ENCODE peak calls at places on chromosomes 1 and 21, in four cellular contexts. O is HL-60, Z is GM12878, L is GM12891. U is an unnamed sample.

GRCh38 chr1:47690341-47691244 is 252.7 kb downstream of the FOXD2 start:
- DNase-seq in O (no peak), Z (no peak), L (no peak), U (no peak)

GRCh38 chr1:2530501-2531361 is 668 bp upstream of the HES5 start:
- DNase-seq in O (no peak), Z (no peak), L (no peak), U (no peak)

GRCh38 chr1:200372095-200372884 is 37.5 kb downstream of the ZNF281 start:
- DNase-seq in O (no peak), Z (no peak), L (no peak), U (no peak)

GRCh38 chr1:203175237-203176181 is at the start of gene MYBPH:
- DNase-seq in O (peak), Z (no peak), L (no peak), U (no peak)

GRCh38 chr1:64744492-64745180 is at the start of gene RAVER2:
- DNase-seq in O (no peak), Z (no peak), L (peak), U (peak)

GRCh38 chr1:222161676-222162075 is 386.2 kb downstream of the HHIPL2 start:
- DNase-seq in O (no peak), Z (no peak), L (no peak), U (no peak)

GRCh38 chr1:164843743-164844500 is 284.9 kb downstream of the PBX1 start:
- DNase-seq in O (no peak), Z (no peak), L (no peak), U (no peak)

GRCh38 chr1:233981042-233981670 is 76.7 kb downstream of the SLC35F3 start:
- DNase-seq in O (no peak), Z (no peak), L (no peak), U (no peak)

GRCh38 chr1:97826820-97827219 is 94.0 kb downstream of the DPYD start:
- DNase-seq in O (no peak), Z (no peak), L (no peak), U (no peak)

GRCh38 chr1:185229981-185230380 is 73.0 kb downstream of the SWT1 start:
- DNase-seq in O (no peak), Z (no peak), L (no peak), U (no peak)

GRCh38 chr21:20570824-20571232 is 427.4 kb upstream of the NCAM2 start:
- DNase-seq in O (no peak), Z (no peak), L (no peak), U (peak)

GRCh38 chr1:203271962-203272632 is 33.2 kb upstream of the BTG2 start:
- DNase-seq in O (no peak), Z (no peak), L (no peak), U (no peak)

GRCh38 chr1:239819075-239819474 is 272.6 kb upstream of the FMN2 start:
- DNase-seq in O (no peak), Z (no peak), L (no peak), U (no peak)

GRCh38 chr1:206143537-206144155 is 26.5 kb upstream of the AVPR1B start:
- DNase-seq in O (no peak), Z (no peak), L (no peak), U (no peak)

GRCh38 chr21:45580576-45581321 is 38.5 kb upstream of the SLC19A1 start:
- DNase-seq in O (no peak), Z (no peak), L (no peak), U (no peak)

GRCh38 chr1:204367193-204367858 is 7.6 kb upstream of the PLEKHA6 start:
- DNase-seq in O (no peak), Z (no peak), L (no peak), U (no peak)

GRCh38 chr1:92356956-92357355 is 58.1 kb downstream of the RPAP2 start:
- DNase-seq in O (peak), Z (no peak), L (no peak), U (no peak)

GRCh38 chr1:172909606-172910326 is 141.0 kb downstream of the TNFSF18 start:
- DNase-seq in O (no peak), Z (no peak), L (no peak), U (no peak)

GRCh38 chr1:46263146-46263545 is 15.6 kb downstream of the RAD54L start:
- DNase-seq in O (no peak), Z (no peak), L (no peak), U (no peak)

GRCh38 chr1:16067127-16067768 is 6.2 kb downstream of the FAM131C start:
- DNase-seq in O (no peak), Z (no peak), L (no peak), U (peak)

GRCh38 chr1:25487628-25488027 is 55.8 kb upstream of the LDLRAP1 start:
- DNase-seq in O (no peak), Z (no peak), L (no peak), U (peak)

GRCh38 chr1:232912845-232913580 is 37.4 kb upstream of the NTPCR start:
- DNase-seq in O (no peak), Z (no peak), L (no peak), U (no peak)

GRCh38 chr1:205676002-205676401 is 4.3 kb downstream of the SLC45A3 start:
- DNase-seq in O (no peak), Z (no peak), L (no peak), U (no peak)

GRCh38 chr1:200524092-200524491 is 96.5 kb downstream of the KIF14 start:
- DNase-seq in O (no peak), Z (no peak), L (no peak), U (no peak)

GRCh38 chr1:208787219-208787618 is 543.0 kb upstream of the PLXNA2 start:
- DNase-seq in O (no peak), Z (no peak), L (no peak), U (no peak)

GRCh38 chr1:228077565-228078330 is 4.8 kb upstream of the ARF1 start:
- DNase-seq in O (no peak), Z (no peak), L (no peak), U (no peak)

GRCh38 chr21:31873696-31874599 is 1.1 kb downstream of the HUNK start:
- DNase-seq in O (peak), Z (no peak), L (peak), U (peak)

GRCh38 chr1:171251042-171251740 is 2.9 kb downstream of the FMO1 start:
- DNase-seq in O (no peak), Z (no peak), L (no peak), U (no peak)

GRCh38 chr1:183634429-183635065 is 1.0 kb downstream of the ARPC5 start:
- DNase-seq in O (no peak), Z (no peak), L (no peak), U (no peak)

GRCh38 chr1:183633676-183634343 is 1.8 kb downstream of the ARPC5 start:
- DNase-seq in O (peak), Z (peak), L (no peak), U (peak)

GRCh38 chr1:183636334-183636682 is 725 bp upstream of the ARPC5 start:
- DNase-seq in O (no peak), Z (no peak), L (no peak), U (no peak)

GRCh38 chr1:183635606-183636333 is at the start of gene ARPC5:
- DNase-seq in O (peak), Z (peak), L (peak), U (peak)

GRCh38 chr1:183635112-183635605 is 424 bp downstream of the ARPC5 start:
- DNase-seq in O (no peak), Z (no peak), L (no peak), U (peak)
- TF ChIP-seq SPI1 in O (no peak), Z (no peak), L (no peak), U (no peak)

DNA sequence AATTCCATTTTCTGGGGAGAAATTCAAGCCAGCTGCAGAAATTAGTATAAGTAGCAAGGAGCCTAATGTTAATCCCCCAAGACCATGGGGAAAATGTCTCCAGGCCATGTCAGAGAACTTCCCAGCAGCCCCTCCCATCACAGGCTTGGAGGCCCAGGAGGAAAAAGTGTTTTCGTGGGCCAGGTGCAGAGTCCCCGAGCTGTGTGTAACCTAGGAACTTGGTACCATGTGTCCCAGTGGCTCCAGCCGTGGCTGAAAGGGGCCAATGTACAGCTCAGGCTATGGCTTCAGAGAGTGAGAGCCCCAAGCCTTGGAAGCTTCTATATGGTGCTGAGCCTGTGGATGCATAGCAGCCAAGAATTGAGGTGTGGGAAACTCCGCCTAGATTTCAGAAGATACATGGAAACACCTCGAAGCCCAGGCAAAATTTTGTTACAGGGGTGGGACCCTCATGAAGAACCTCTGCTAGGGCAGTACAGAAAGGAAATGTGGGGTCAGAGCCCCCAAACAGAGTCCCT is 286.3 kb downstream of the MATN1 start:
- DNase-seq in O (no peak), Z (no peak), L (no peak), U (no peak)
- TF ChIP-seq SPI1 in O (no peak), Z (no peak), L (no peak), U (no peak)

GRCh38 chr1:5250336-5250735 is 595.9 kb downstream of the AJAP1 start:
- DNase-seq in O (no peak), Z (no peak), L (no peak), U (no peak)

GRCh38 chr1:5253036-5253435 is 598.6 kb downstream of the AJAP1 start:
- DNase-seq in O (no peak), Z (no peak), L (no peak), U (no peak)

GRCh38 chr1:5256793-5257192 is 602.4 kb downstream of the AJAP1 start:
- DNase-seq in O (no peak), Z (no peak), L (no peak), U (no peak)

GRCh38 chr1:5254131-5254725 is 599.8 kb downstream of the AJAP1 start:
- DNase-seq in O (no peak), Z (no peak), L (no peak), U (no peak)

DNA sequence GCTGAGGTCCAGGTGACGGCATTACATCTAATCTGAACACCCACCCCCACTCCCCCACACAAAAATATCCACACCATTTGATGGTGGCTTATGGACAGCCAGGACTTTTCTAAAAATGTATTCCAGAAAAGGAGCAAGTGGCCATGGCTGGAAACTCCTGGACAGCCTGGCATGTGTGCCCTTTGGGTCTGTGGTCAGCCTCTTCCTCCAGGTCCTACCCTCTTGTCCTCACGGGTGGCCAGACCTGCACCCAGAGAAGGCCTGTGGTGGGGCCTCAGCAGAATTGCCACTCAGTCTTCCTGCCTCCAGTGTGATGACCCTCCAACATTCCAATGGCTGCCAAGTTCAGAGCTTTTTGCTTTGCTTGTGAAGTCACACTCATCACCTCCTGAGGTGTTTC is 600.6 kb downstream of the AJAP1 start:
- DNase-seq in O (no peak), Z (no peak), L (no peak), U (no peak)
- TF ChIP-seq SPI1 in O (no peak), Z (no peak), L (no peak), U (no peak)

GRCh38 chr1:147630022-147630421 is 40.3 kb downstream of the ACP6 start:
- DNase-seq in O (no peak), Z (no peak), L (no peak), U (no peak)
- TF ChIP-seq SPI1 in O (no peak), Z (no peak), L (no peak), U (no peak)

GRCh38 chr1:19339199-19339861 is 27.2 kb downstream of the SLC66A1 start:
- DNase-seq in O (no peak), Z (no peak), L (no peak), U (no peak)
- TF ChIP-seq SPI1 in O (no peak), Z (no peak), L (no peak), U (no peak)

DNA sequence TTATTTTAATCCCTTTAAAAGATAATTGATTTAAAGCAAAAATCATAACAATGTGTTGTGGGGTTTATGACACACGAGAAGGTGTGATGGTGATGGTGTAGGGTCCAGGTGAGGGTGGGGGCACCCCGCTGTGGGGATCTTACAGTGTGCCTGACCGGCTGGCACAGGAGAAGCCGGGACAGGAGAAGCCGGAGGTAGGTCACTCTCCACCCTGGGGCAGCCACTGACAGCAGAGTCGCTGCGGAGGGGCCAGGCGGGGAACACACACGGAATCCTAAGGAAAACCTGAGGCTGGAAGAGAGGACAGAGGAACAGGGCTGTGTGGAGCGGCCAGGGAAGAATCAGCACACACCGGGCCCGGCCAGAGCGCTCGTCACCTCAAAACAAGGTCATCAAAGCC is 4.3 kb upstream of the LRRC3 start:
- DNase-seq in O (no peak), Z (no peak), L (no peak), U (no peak)
- TF ChIP-seq SPI1 in O (no peak), Z (no peak), L (no peak), U (no peak)

GRCh38 chr1:217078959-217079358 is 355.7 kb upstream of the ESRRG start:
- DNase-seq in O (no peak), Z (no peak), L (no peak), U (no peak)

GRCh38 chr1:217078010-217078704 is 354.9 kb upstream of the ESRRG start:
- DNase-seq in O (no peak), Z (no peak), L (no peak), U (no peak)

GRCh38 chr1:217079579-217079978 is 356.4 kb upstream of the ESRRG start:
- DNase-seq in O (no peak), Z (no peak), L (no peak), U (no peak)

GRCh38 chr1:217076902-217077301 is 353.7 kb upstream of the ESRRG start:
- DNase-seq in O (no peak), Z (no peak), L (no peak), U (no peak)
- TF ChIP-seq SPI1 in O (no peak), Z (no peak), L (no peak), U (no peak)

GRCh38 chr1:199243423-199244061 is 604.7 kb downstream of the PTPRC start:
- DNase-seq in O (peak), Z (peak), L (peak), U (no peak)
- TF ChIP-seq SPI1 in O (no peak), Z (no peak), L (peak), U (no peak)

GRCh38 chr1:31639543-31639942 is 5.1 kb downstream of the PEF1 start:
- DNase-seq in O (no peak), Z (no peak), L (no peak), U (no peak)
- TF ChIP-seq SPI1 in O (no peak), Z (no peak), L (no peak), U (no peak)

DNA sequence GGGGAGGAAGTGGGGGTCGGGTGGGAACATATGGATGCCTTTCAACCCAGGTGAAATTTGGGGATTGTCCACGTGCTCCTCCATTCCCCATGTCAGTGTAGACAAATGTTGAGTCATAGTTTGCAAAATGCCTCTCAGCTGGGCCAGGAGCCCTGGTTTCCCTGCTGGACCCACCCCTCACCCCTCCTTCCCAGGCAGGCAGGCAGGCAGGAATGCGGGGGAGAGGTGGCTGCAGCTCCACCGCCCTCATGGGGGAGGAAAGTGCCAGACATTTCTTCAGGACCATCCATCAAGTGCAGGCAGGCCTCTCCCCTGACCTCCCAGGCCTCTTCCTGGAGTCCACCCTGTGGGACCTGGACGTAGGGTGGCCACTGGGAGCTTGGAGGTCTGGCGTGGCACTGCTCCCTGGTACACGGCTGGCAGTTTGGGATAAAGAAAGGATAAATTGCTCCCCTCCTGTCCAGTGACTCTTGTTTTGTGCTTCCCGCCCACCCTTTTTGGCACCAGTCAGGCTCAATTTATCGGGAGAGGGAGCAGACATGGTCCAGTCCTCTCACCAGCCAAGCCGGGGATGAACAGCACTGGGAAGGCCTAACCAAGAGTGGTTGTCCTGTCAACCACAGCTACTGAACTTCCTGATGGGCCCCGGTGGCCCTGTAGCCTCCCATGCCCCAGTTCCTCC is 18.8 kb downstream of the NPR1 start:
- DNase-seq in O (no peak), Z (no peak), L (no peak), U (peak)
- TF ChIP-seq SPI1 in O (no peak), Z (no peak), L (no peak), U (no peak)

U was measured in K562.